ENCODE peak calls at places on chromosome 4, in six cellular contexts. O, Y, X, P, Q and N are unnamed samples.

GRCh38 chr4:8114456-8115202 is 44.0 kb downstream of the ABLIM2 start:
- DNase-seq in P (no peak), Y (no peak), O (peak; percentile 39), Q (no peak), X (no peak), N (no peak)

GRCh38 chr4:151991884-151992166 is 231.0 kb upstream of the GATB start:
- DNase-seq in Q (no peak), X (no peak), Y (no peak), O (no peak), P (no peak), N (no peak)

GRCh38 chr4:7630559-7631287 is 196.0 kb upstream of the PSAPL1 start:
- DNase-seq in O (peak; percentile 85), X (peak; percentile 74), Y (peak; percentile 54), Q (no peak), P (peak; percentile 38), N (no peak)

GRCh38 chr4:28373601-28374000 is 1513.0 kb downstream of the STIM2 start:
- DNase-seq in P (no peak), Q (no peak), Y (no peak), O (no peak), X (no peak), N (no peak)

GRCh38 chr4:26459756-26460530 is 30.3 kb downstream of the CCKAR start:
- DNase-seq in Q (no peak), X (no peak), Y (no peak), O (no peak), P (no peak), N (no peak)

GRCh38 chr4:1777822-1778641 is 15.1 kb upstream of the FGFR3 start:
- DNase-seq in O (no peak), X (no peak), P (peak; percentile 49), Y (no peak), Q (no peak), N (peak; percentile 95)

GRCh38 chr4:158817562-158818370 is 48.9 kb downstream of the FNIP2 start:
- DNase-seq in X (no peak), P (no peak), Y (no peak), O (no peak), Q (no peak), N (no peak)

GRCh38 chr4:186151499-186151898 is 39.9 kb upstream of the CYP4V2 start:
- DNase-seq in Q (no peak), X (no peak), P (no peak), O (no peak), Y (no peak), N (no peak)

GRCh38 chr4:182704903-182705302 is 212.3 kb downstream of the DCTD start:
- DNase-seq in O (no peak), X (no peak), P (no peak), Y (no peak), Q (no peak), N (no peak)
- H3K4me1 ChIP-seq in O (no peaks in the 10 kb centered on the region), X (no peaks in the 10 kb centered on the region), P (no peaks in the 10 kb centered on the region), Y (no peaks in the 10 kb centered on the region), Q (no peaks in the 10 kb centered on the region), N (no peaks in the 10 kb centered on the region)

GRCh38 chr4:85475631-85476233 is 782 bp downstream of the ARHGAP24 start:
- DNase-seq in X (peak; percentile 34), Q (no peak), P (no peak), O (no peak), Y (no peak), N (no peak)
- H3K4me3 ChIP-seq in X (peak overlapping the region; percentile 76), Q (no peak overlapping the region), P (peak overlapping the region; percentile 68), O (peak overlapping the region; percentile 19), Y (peak overlapping the region; percentile 61), N (peak overlapping the region; percentile 86)

GRCh38 chr4:87941537-87942392 is 33.7 kb upstream of the SPP1 start:
- DNase-seq in Q (no peak), P (no peak), X (no peak), Y (no peak), O (no peak), N (no peak)
- H3K4me1 ChIP-seq in Q (no peaks in the 10 kb centered on the region), P (no peaks in the 10 kb centered on the region), X (no peaks in the 10 kb centered on the region), Y (no peaks in the 10 kb centered on the region), O (no peaks in the 10 kb centered on the region), N (no peaks in the 10 kb centered on the region)

GRCh38 chr4:155735506-155735905 is 23.3 kb upstream of the GUCY1B1 start:
- DNase-seq in O (no peak), P (no peak), Q (no peak), X (no peak), Y (no peak), N (no peak)
- H3K4me3 ChIP-seq in O (no peak overlapping the region), P (no peak overlapping the region), Q (no peak overlapping the region), X (no peak overlapping the region), Y (no peak overlapping the region), N (no peak overlapping the region)

GRCh38 chr4:16262188-16262587 is 35.9 kb upstream of the TAPT1 start:
- DNase-seq in Q (no peak), X (no peak), P (no peak), Y (no peak), O (no peak), N (no peak)
- H3K4me1 ChIP-seq in Q (no peaks in the 10 kb centered on the region), X (no peaks in the 10 kb centered on the region), P (no peaks in the 10 kb centered on the region), Y (no peaks in the 10 kb centered on the region), O (no peaks in the 10 kb centered on the region), N (no peaks in the 10 kb centered on the region)